ENCODE peak calls at places on chromosomes 13 and 19, in nine cellular contexts. P is heart left ventricle; H is dorsolateral prefrontal cortex; D is body of pancreas; U is A549; I is psoas muscle; L is CD8-positive, alpha-beta T cell; M is substantia nigra; X is trophoblast cell. Z is an unnamed sample.

GRCh38 chr13:67383358-67383757 is 153.2 kb upstream of the PCDH9 start:
- DNase-seq in P (peak), H (no peak), D (no peak), U (peak), I (no peak), L (no peak), M (no peak), X (no peak), Z (no peak)

GRCh38 chr13:98791611-98792010 is 39.1 kb upstream of the SLC15A1 start:
- DNase-seq in P (no peak), H (no peak), D (no peak), U (no peak), I (no peak), L (no peak), M (no peak), X (no peak), Z (no peak)

GRCh38 chr19:13353625-13354024 is 152.7 kb downstream of the CACNA1A start:
- DNase-seq in P (no peak), H (no peak), D (no peak), U (no peak), I (no peak), L (no peak), M (no peak), X (no peak), Z (no peak)

GRCh38 chr19:57850553-57851017 is 926 bp downstream of the ZNF587 start:
- DNase-seq in P (no peak), H (no peak), D (peak), U (peak), I (no peak), L (no peak), M (no peak), X (peak), Z (peak)

GRCh38 chr13:27309967-27310598 is 39.5 kb downstream of the RASL11A start:
- DNase-seq in P (no peak), H (no peak), D (no peak), U (peak), I (no peak), L (no peak), M (no peak), X (no peak), Z (no peak)

GRCh38 chr13:91459485-91459884 is 61.1 kb downstream of the GPC5 start:
- DNase-seq in P (no peak), H (no peak), D (no peak), U (no peak), I (no peak), L (no peak), M (no peak), X (no peak), Z (no peak)

GRCh38 chr13:28059214-28059613 is 41.2 kb downstream of the FLT3 start:
- DNase-seq in P (no peak), H (no peak), D (peak), U (peak), I (no peak), L (peak), M (no peak), X (no peak), Z (peak)

GRCh38 chr13:21060063-21060826 is 1.1 kb downstream of the LATS2 start:
- DNase-seq in P (peak), H (no peak), D (peak), U (peak), I (peak), L (no peak), M (no peak), X (peak), Z (peak)

GRCh38 chr19:3699071-3699740 is 1.1 kb downstream of the PIP5K1C start:
- DNase-seq in P (no peak), H (peak), D (peak), U (no peak), I (peak), L (no peak), M (peak), X (no peak), Z (no peak)

GRCh38 chr13:29472317-29472961 is 123.0 kb downstream of the SLC7A1 start:
- DNase-seq in P (no peak), H (no peak), D (peak), U (peak), I (no peak), L (peak), M (no peak), X (peak), Z (peak)

GRCh38 chr13:59391696-59392095 is 772.0 kb downstream of the DIAPH3 start:
- DNase-seq in P (no peak), H (no peak), D (peak), U (peak), I (no peak), L (peak), M (no peak), X (peak), Z (peak)

GRCh38 chr19:33900817-33901216 is 104.1 kb downstream of the KCTD15 start:
- DNase-seq in P (no peak), H (no peak), D (peak), U (no peak), I (no peak), L (no peak), M (no peak), X (no peak), Z (no peak)

GRCh38 chr13:29817604-29818378 is 32.6 kb downstream of the UBL3 start:
- DNase-seq in P (no peak), H (no peak), D (no peak), U (no peak), I (no peak), L (no peak), M (no peak), X (no peak), Z (no peak)

GRCh38 chr13:44437356-44438233 is 64.0 kb downstream of the SERP2 start:
- DNase-seq in P (no peak), H (no peak), D (no peak), U (peak), I (no peak), L (no peak), M (no peak), X (no peak), Z (no peak)

GRCh38 chr13:30037766-30038165 is 187.3 kb upstream of the UBL3 start:
- DNase-seq in P (no peak), H (no peak), D (no peak), U (no peak), I (no peak), L (no peak), M (no peak), X (no peak), Z (no peak)

GRCh38 chr19:21398851-21399250 is 1.9 kb downstream of the ZNF493 start:
- DNase-seq in P (no peak), H (no peak), D (no peak), U (no peak), I (no peak), L (no peak), M (no peak), X (no peak), Z (no peak)

GRCh38 chr19:3055741-3056453 is 6.4 kb downstream of the TLE5 start:
- DNase-seq in P (no peak), H (no peak), D (peak), U (peak), I (peak), L (no peak), M (no peak), X (peak), Z (peak)

GRCh38 chr19:55212447-55212846 is 3.1 kb upstream of the PTPRH start:
- DNase-seq in P (no peak), H (no peak), D (no peak), U (peak), I (no peak), L (no peak), M (no peak), X (peak), Z (no peak)

GRCh38 chr19:35818445-35818844 is 5.8 kb upstream of the PRODH2 start:
- DNase-seq in P (no peak), H (no peak), D (no peak), U (no peak), I (no peak), L (no peak), M (no peak), X (no peak), Z (no peak)

GRCh38 chr13:73421310-73421912 is 362.6 kb downstream of the KLF5 start:
- DNase-seq in P (no peak), H (no peak), D (peak), U (no peak), I (no peak), L (no peak), M (no peak), X (no peak), Z (peak)

GRCh38 chr19:30097746-30098280 is 155.8 kb downstream of the URI1 start:
- DNase-seq in P (peak), H (no peak), D (no peak), U (no peak), I (peak), L (no peak), M (no peak), X (no peak), Z (no peak)

GRCh38 chr19:41845051-41845590 is 279 bp downstream of the DMRTC2 start:
- DNase-seq in P (no peak), H (no peak), D (no peak), U (no peak), I (no peak), L (no peak), M (no peak), X (no peak), Z (no peak)

GRCh38 chr19:2719910-2720776 is 1.0 kb downstream of the DIRAS1 start:
- DNase-seq in P (no peak), H (peak), D (peak), U (no peak), I (no peak), L (no peak), M (peak), X (no peak), Z (no peak)

GRCh38 chr13:22031702-22032286 is 360.9 kb downstream of the FGF9 start:
- DNase-seq in P (no peak), H (no peak), D (no peak), U (no peak), I (no peak), L (no peak), M (no peak), X (no peak), Z (no peak)

GRCh38 chr19:56405062-56405461 is 930 bp downstream of the ZNF583 start:
- DNase-seq in P (no peak), H (no peak), D (no peak), U (no peak), I (no peak), L (no peak), M (no peak), X (no peak), Z (no peak)

GRCh38 chr19:8336072-8336569 is 6.9 kb downstream of the KANK3 start:
- DNase-seq in P (no peak), H (no peak), D (no peak), U (no peak), I (peak), L (no peak), M (no peak), X (no peak), Z (no peak)

GRCh38 chr19:8338835-8339234 is 4.2 kb downstream of the KANK3 start:
- DNase-seq in P (no peak), H (no peak), D (no peak), U (no peak), I (peak), L (no peak), M (no peak), X (no peak), Z (no peak)

GRCh38 chr19:8335343-8336071 is 7.6 kb downstream of the KANK3 start:
- DNase-seq in P (no peak), H (no peak), D (no peak), U (peak), I (peak), L (no peak), M (no peak), X (no peak), Z (no peak)

GRCh38 chr19:8336665-8337064 is 6.4 kb downstream of the KANK3 start:
- DNase-seq in P (no peak), H (no peak), D (no peak), U (no peak), I (peak), L (no peak), M (no peak), X (no peak), Z (no peak)

DNA sequence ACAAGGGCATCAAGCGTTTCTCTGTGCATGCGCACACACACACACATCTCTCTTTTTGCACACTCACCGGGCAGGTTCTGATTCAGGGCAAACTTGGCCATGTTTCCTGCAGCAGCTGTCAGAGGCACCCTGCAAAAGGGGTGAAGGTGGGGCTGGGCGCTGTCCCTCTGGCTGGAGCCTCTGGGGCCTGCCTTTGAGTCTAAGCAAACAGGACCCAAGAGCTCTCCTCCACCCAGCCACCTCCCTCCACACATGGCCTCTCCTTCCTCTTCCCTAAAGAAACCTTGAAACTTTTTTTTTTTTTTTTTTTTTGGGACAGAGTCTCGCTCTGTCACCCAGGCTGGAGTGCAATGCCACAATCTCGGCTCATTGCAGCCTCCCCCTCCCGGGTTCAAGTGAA is 5.3 kb downstream of the KANK3 start:
- DNase-seq in P (no peak), H (no peak), D (no peak), U (no peak), I (peak), L (no peak), M (no peak), X (no peak), Z (no peak)
- H3K27ac ChIP-seq in P (peak), H (no peak), D (no peak), U (no peak), I (no peak), L (no peak), M (no peak), X (no peak), Z (no peak)

GRCh38 chr19:28150129-28150528 is 1062.8 kb downstream of the UQCRFS1 start:
- DNase-seq in P (no peak), H (no peak), D (no peak), U (no peak), I (no peak), L (no peak), M (no peak), X (no peak), Z (no peak)

GRCh38 chr19:28154077-28154476 is 1058.9 kb downstream of the UQCRFS1 start:
- DNase-seq in P (no peak), H (no peak), D (no peak), U (no peak), I (no peak), L (no peak), M (no peak), X (no peak), Z (no peak)

DNA sequence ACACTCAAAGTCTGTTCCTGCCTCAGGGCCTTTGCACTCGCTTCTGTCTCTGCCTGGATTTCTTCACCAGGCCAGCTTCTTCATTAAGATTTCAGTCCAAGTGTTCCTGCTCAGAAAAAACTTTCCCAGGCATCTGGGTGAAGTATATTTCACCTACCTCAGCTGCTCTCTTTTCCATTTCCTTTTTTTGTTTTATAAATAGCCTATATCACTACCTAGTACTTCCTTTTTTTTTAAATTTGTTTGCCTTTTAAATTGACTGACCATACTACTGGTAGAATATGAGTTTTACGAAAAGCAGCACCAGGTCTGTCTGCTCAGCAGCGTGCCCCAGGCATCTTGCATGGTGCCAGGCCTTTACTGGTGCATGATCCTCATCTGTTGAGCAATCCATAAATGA is 1064.4 kb downstream of the UQCRFS1 start:
- DNase-seq in P (no peak), H (no peak), D (no peak), U (no peak), I (no peak), L (no peak), M (no peak), X (no peak), Z (no peak)
- H3K27ac ChIP-seq in P (no peak), H (no peak), D (no peak), U (no peak), I (no peak), L (no peak), M (no peak), X (no peak), Z (no peak)

GRCh38 chr19:10726268-10726667 is 8.4 kb downstream of the DNM2 start:
- DNase-seq in P (no peak), H (no peak), D (no peak), U (no peak), I (no peak), L (no peak), M (no peak), X (no peak), Z (peak)
- H3K27ac ChIP-seq in P (peak), H (no peak), D (peak), U (no peak), I (no peak), L (no peak), M (peak), X (no peak), Z (peak)

GRCh38 chr19:44525721-44526430 is 3.6 kb downstream of the CEACAM20 start:
- DNase-seq in P (no peak), H (no peak), D (no peak), U (no peak), I (no peak), L (no peak), M (no peak), X (peak), Z (no peak)

GRCh38 chr19:44529541-44529940 is at the start of gene CEACAM20:
- DNase-seq in P (no peak), H (no peak), D (no peak), U (no peak), I (no peak), L (no peak), M (no peak), X (no peak), Z (no peak)

GRCh38 chr19:44532819-44533218 is 3.3 kb upstream of the CEACAM20 start:
- DNase-seq in P (no peak), H (no peak), D (no peak), U (no peak), I (no peak), L (no peak), M (no peak), X (no peak), Z (no peak)

GRCh38 chr19:44527554-44527953 is 1.9 kb downstream of the CEACAM20 start:
- DNase-seq in P (no peak), H (no peak), D (no peak), U (no peak), I (no peak), L (no peak), M (no peak), X (no peak), Z (no peak)

GRCh38 chr19:44530777-44531176 is 1.3 kb upstream of the CEACAM20 start:
- DNase-seq in P (no peak), H (no peak), D (no peak), U (no peak), I (no peak), L (no peak), M (no peak), X (no peak), Z (no peak)
- H3K27ac ChIP-seq in P (no peak), H (no peak), D (no peak), U (no peak), I (no peak), L (no peak), M (no peak), X (no peak), Z (no peak)

DNA sequence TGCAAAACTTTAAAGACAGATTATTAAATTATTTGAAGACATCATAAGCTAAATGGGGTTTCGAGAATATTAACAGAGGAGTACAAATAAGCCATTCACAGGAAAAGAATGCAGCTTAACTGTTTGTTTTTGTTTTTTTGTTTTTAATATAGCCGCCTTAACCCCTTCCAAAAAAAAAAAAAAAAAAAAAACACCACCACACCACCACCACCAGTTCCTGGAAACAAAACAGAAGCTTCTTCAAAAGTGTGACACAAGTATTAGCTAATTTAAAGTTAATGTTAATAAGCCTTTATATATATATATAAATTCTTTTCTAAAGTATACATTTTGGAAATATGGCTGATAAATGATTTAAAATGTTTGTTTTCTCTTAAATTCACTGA is 1.3 kb downstream of the RAP2A start:
- DNase-seq in P (no peak), H (no peak), D (no peak), U (no peak), I (no peak), L (no peak), M (no peak), X (no peak), Z (no peak)
- H3K27ac ChIP-seq in P (peak), H (peak), D (no peak), U (no peak), I (no peak), L (peak), M (no peak), X (no peak), Z (no peak)

Z was measured in stomach.